ENCODE peak calls at places on chromosomes 7 and 10, in seven cellular contexts. One of them, this sample, is unnamed.

GRCh38 chr10:31242902-31243301 is 76.1 kb upstream of the ZEB1 start:
- DNase-seq in MM.1S: no peak
- DNase-seq in neural progenitor cell: no peak
- DNase-seq in HCT116: peak; percentile 86
- DNase-seq in PC-3: peak; percentile 79
- DNase-seq in GM23338: no peak
- DNase-seq in hepatocyte: peak; percentile 55
- DNase-seq in this sample: peak; percentile 98

GRCh38 chr10:86506499-86506898 is 15.1 kb downstream of the WAPL start:
- DNase-seq in MM.1S: no peak
- DNase-seq in neural progenitor cell: no peak
- DNase-seq in HCT116: no peak
- DNase-seq in PC-3: no peak
- DNase-seq in GM23338: no peak
- DNase-seq in hepatocyte: no peak
- DNase-seq in this sample: no peak

GRCh38 chr7:155974186-155974897 is 162.1 kb upstream of the SHH start:
- DNase-seq in MM.1S: no peak
- DNase-seq in neural progenitor cell: no peak
- DNase-seq in HCT116: no peak
- DNase-seq in PC-3: no peak
- DNase-seq in GM23338: no peak
- DNase-seq in hepatocyte: no peak
- DNase-seq in this sample: no peak

GRCh38 chr7:26664735-26665420 is 199.5 kb downstream of the SKAP2 start:
- DNase-seq in MM.1S: peak; percentile 60
- DNase-seq in neural progenitor cell: no peak
- DNase-seq in HCT116: no peak
- DNase-seq in PC-3: peak; percentile 36
- DNase-seq in GM23338: no peak
- DNase-seq in hepatocyte: peak; percentile 13
- DNase-seq in this sample: peak; percentile 50

GRCh38 chr7:6505685-6506559 is 45.3 kb downstream of the GRID2IP start:
- DNase-seq in MM.1S: no peak
- DNase-seq in neural progenitor cell: no peak
- DNase-seq in HCT116: no peak
- DNase-seq in PC-3: no peak
- DNase-seq in GM23338: no peak
- DNase-seq in hepatocyte: no peak
- DNase-seq in this sample: no peak

GRCh38 chr10:4130685-4131084 is 345.7 kb upstream of the KLF6 start:
- DNase-seq in MM.1S: no peak
- DNase-seq in neural progenitor cell: no peak
- DNase-seq in HCT116: no peak
- DNase-seq in PC-3: no peak
- DNase-seq in GM23338: no peak
- DNase-seq in hepatocyte: no peak
- DNase-seq in this sample: no peak

GRCh38 chr10:74988055-74988773 is 123.2 kb upstream of the SAMD8 start:
- DNase-seq in MM.1S: peak; percentile 48
- DNase-seq in neural progenitor cell: no peak
- DNase-seq in HCT116: no peak
- DNase-seq in PC-3: no peak
- DNase-seq in GM23338: no peak
- DNase-seq in hepatocyte: no peak
- DNase-seq in this sample: peak; percentile 29

GRCh38 chr7:25469669-25470068 is 241.4 kb upstream of the NPVF start:
- DNase-seq in MM.1S: no peak
- DNase-seq in neural progenitor cell: no peak
- DNase-seq in HCT116: no peak
- DNase-seq in PC-3: no peak
- DNase-seq in GM23338: no peak
- DNase-seq in hepatocyte: no peak
- DNase-seq in this sample: no peak

GRCh38 chr7:137015015-137015414 is 146.6 kb downstream of the CHRM2 start:
- DNase-seq in MM.1S: no peak
- DNase-seq in neural progenitor cell: no peak
- DNase-seq in HCT116: no peak
- DNase-seq in PC-3: no peak
- DNase-seq in GM23338: no peak
- DNase-seq in hepatocyte: no peak
- DNase-seq in this sample: no peak

DNA sequence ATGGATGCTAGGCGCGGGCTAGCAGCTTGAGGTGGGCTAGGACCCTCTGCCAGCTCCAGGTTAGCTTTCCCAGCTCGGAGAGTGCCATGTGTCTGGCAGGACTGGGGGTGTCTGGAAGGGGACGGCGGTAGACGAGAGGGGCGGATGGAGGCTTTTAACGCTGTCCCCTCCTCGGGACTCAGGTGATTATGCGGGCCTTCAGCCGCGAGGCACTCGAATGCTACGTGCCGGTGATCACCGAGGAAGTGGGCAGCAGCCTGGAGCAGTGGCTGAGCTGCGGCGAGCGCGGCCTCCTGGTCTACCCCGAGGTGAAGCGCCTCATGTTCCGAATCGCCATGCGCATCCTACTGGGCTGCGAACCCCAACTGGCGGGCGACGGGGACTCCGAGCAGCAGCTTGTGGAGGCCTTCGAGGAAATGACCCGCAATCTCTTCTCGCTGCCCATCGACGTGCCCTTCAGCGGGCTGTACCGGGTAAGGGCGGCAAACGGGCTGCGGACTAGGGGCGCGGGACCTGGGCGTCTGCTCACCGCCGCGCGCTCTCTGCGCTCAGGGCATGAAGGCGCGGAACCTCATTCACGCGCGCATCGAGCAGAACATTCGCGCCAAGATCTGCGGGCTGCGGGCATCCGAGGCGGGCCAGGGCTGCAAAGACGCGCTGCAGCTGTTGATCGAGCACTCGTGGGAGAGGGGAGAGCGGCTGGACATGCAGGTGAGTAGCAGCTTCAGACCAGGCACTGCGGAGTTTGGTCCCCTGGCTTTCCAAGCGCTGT is 1.1 kb downstream of the CYP26A1 start:
- DNase-seq in MM.1S: peak; percentile 29
- DNase-seq in neural progenitor cell: peak; percentile 66
- DNase-seq in HCT116: no peak
- DNase-seq in PC-3: no peak
- DNase-seq in GM23338: peak; percentile 59
- DNase-seq in hepatocyte: no peak
- DNase-seq in this sample: peak; percentile 17
- TF ChIP-seq EZH2 in MM.1S: no peak
- TF ChIP-seq EZH2 in neural progenitor cell: peak; percentile 83
- TF ChIP-seq EZH2 in HCT116: no peak
- TF ChIP-seq EZH2 in PC-3: no peak
- TF ChIP-seq EZH2 in GM23338: peak; percentile 87
- TF ChIP-seq EZH2 in hepatocyte: peak; percentile 83
- TF ChIP-seq EZH2 in this sample: no peak

GRCh38 chr7:100122568-100122967 is 3.1 kb downstream of the CNPY4 start:
- DNase-seq in MM.1S: no peak
- DNase-seq in neural progenitor cell: no peak
- DNase-seq in HCT116: no peak
- DNase-seq in PC-3: no peak
- DNase-seq in GM23338: no peak
- DNase-seq in hepatocyte: no peak
- DNase-seq in this sample: no peak
- TF ChIP-seq EZH2phosphoT487 in MM.1S: no peak
- TF ChIP-seq EZH2phosphoT487 in neural progenitor cell: no peak
- TF ChIP-seq EZH2phosphoT487 in HCT116: no peak
- TF ChIP-seq EZH2phosphoT487 in PC-3: no peak
- TF ChIP-seq EZH2phosphoT487 in GM23338: no peak
- TF ChIP-seq EZH2phosphoT487 in hepatocyte: no peak
- TF ChIP-seq EZH2phosphoT487 in this sample: no peak

GRCh38 chr7:100429637-100430449 is at the start of gene MEPCE:
- DNase-seq in MM.1S: peak; percentile 94
- DNase-seq in neural progenitor cell: peak; percentile 98
- DNase-seq in HCT116: peak; percentile 89
- DNase-seq in PC-3: peak; percentile 87
- DNase-seq in GM23338: peak; percentile 95
- DNase-seq in hepatocyte: peak; percentile 99
- DNase-seq in this sample: peak; percentile 100

GRCh38 chr7:100426516-100426915 is 2.0 kb downstream of the ZCWPW1 start:
- DNase-seq in MM.1S: no peak
- DNase-seq in neural progenitor cell: no peak
- DNase-seq in HCT116: no peak
- DNase-seq in PC-3: no peak
- DNase-seq in GM23338: no peak
- DNase-seq in hepatocyte: no peak
- DNase-seq in this sample: no peak

GRCh38 chr7:100428967-100429636 is 529 bp upstream of the MEPCE start:
- DNase-seq in MM.1S: peak; percentile 100
- DNase-seq in neural progenitor cell: peak; percentile 100
- DNase-seq in HCT116: peak; percentile 99
- DNase-seq in PC-3: peak; percentile 99
- DNase-seq in GM23338: peak; percentile 100
- DNase-seq in hepatocyte: peak; percentile 100
- DNase-seq in this sample: peak; percentile 100

GRCh38 chr7:100427762-100428198 is 723 bp downstream of the ZCWPW1 start:
- DNase-seq in MM.1S: no peak
- DNase-seq in neural progenitor cell: no peak
- DNase-seq in HCT116: no peak
- DNase-seq in PC-3: no peak
- DNase-seq in GM23338: no peak
- DNase-seq in hepatocyte: no peak
- DNase-seq in this sample: no peak

GRCh38 chr7:100428199-100428966 is at the start of gene ZCWPW1:
- DNase-seq in MM.1S: peak; percentile 98
- DNase-seq in neural progenitor cell: peak; percentile 97
- DNase-seq in HCT116: peak; percentile 97
- DNase-seq in PC-3: peak; percentile 90
- DNase-seq in GM23338: peak; percentile 98
- DNase-seq in hepatocyte: peak; percentile 96
- DNase-seq in this sample: peak; percentile 97
- H3K27ac ChIP-seq in MM.1S: peak within 1 kb of the TSS; percentile 100
- H3K27ac ChIP-seq in neural progenitor cell: peak within 1 kb of the TSS; percentile 98
- H3K27ac ChIP-seq in HCT116: peak within 1 kb of the TSS; percentile 99
- H3K27ac ChIP-seq in PC-3: peak within 1 kb of the TSS; percentile 98
- H3K27ac ChIP-seq in GM23338: peak within 1 kb of the TSS; percentile 99
- H3K27ac ChIP-seq in hepatocyte: peak within 1 kb of the TSS; percentile 98
- H3K27ac ChIP-seq in this sample: peak within 1 kb of the TSS; percentile 100

GRCh38 chr10:133237241-133238065 is at the start of gene VENTX:
- DNase-seq in MM.1S: no peak
- DNase-seq in neural progenitor cell: peak; percentile 90
- DNase-seq in HCT116: no peak
- DNase-seq in PC-3: no peak
- DNase-seq in GM23338: peak; percentile 93
- DNase-seq in hepatocyte: no peak
- DNase-seq in this sample: no peak
- TF ChIP-seq EZH2 in MM.1S: no peak
- TF ChIP-seq EZH2 in neural progenitor cell: peak; percentile 83
- TF ChIP-seq EZH2 in HCT116: no peak
- TF ChIP-seq EZH2 in PC-3: peak; percentile 69
- TF ChIP-seq EZH2 in GM23338: peak; percentile 28
- TF ChIP-seq EZH2 in hepatocyte: peak; percentile 27
- TF ChIP-seq EZH2 in this sample: no peak

GRCh38 chr7:107150375-107151073 is 18.3 kb upstream of the HBP1 start:
- DNase-seq in MM.1S: peak; percentile 81
- DNase-seq in neural progenitor cell: peak; percentile 72
- DNase-seq in HCT116: peak; percentile 51
- DNase-seq in PC-3: peak; percentile 74
- DNase-seq in GM23338: peak; percentile 72
- DNase-seq in hepatocyte: peak; percentile 86
- DNase-seq in this sample: peak; percentile 69
- TF ChIP-seq EZH2phosphoT487 in MM.1S: no peak
- TF ChIP-seq EZH2phosphoT487 in neural progenitor cell: no peak
- TF ChIP-seq EZH2phosphoT487 in HCT116: no peak
- TF ChIP-seq EZH2phosphoT487 in PC-3: no peak
- TF ChIP-seq EZH2phosphoT487 in GM23338: no peak
- TF ChIP-seq EZH2phosphoT487 in hepatocyte: no peak
- TF ChIP-seq EZH2phosphoT487 in this sample: no peak

DNA sequence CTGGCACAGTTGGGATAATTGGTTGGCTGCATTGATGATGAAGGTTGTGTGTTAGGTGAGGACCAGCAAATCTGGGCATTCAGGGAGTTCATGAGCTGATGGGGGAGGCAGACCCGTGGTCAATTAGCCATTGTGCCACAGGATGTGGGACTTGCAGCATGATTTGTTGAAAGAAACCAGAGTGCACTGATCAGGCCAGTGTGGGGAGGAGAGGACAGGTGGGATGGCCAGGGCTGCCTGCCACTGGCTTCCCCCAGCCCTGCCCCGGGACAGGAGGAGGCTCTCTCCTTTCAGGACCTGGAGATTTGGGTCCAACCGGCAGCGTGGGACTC is 4.3 kb downstream of the CLIP2 start:
- DNase-seq in MM.1S: no peak
- DNase-seq in neural progenitor cell: no peak
- DNase-seq in HCT116: no peak
- DNase-seq in PC-3: no peak
- DNase-seq in GM23338: no peak
- DNase-seq in hepatocyte: no peak
- DNase-seq in this sample: no peak
- H3K27ac ChIP-seq in MM.1S: no peak overlapping the region
- H3K27ac ChIP-seq in neural progenitor cell: no peak overlapping the region
- H3K27ac ChIP-seq in HCT116: peak overlapping the region; percentile 84
- H3K27ac ChIP-seq in PC-3: no peak overlapping the region
- H3K27ac ChIP-seq in GM23338: peak overlapping the region; percentile 85
- H3K27ac ChIP-seq in hepatocyte: peak overlapping the region; percentile 86
- H3K27ac ChIP-seq in this sample: peak overlapping the region; percentile 28

DNA sequence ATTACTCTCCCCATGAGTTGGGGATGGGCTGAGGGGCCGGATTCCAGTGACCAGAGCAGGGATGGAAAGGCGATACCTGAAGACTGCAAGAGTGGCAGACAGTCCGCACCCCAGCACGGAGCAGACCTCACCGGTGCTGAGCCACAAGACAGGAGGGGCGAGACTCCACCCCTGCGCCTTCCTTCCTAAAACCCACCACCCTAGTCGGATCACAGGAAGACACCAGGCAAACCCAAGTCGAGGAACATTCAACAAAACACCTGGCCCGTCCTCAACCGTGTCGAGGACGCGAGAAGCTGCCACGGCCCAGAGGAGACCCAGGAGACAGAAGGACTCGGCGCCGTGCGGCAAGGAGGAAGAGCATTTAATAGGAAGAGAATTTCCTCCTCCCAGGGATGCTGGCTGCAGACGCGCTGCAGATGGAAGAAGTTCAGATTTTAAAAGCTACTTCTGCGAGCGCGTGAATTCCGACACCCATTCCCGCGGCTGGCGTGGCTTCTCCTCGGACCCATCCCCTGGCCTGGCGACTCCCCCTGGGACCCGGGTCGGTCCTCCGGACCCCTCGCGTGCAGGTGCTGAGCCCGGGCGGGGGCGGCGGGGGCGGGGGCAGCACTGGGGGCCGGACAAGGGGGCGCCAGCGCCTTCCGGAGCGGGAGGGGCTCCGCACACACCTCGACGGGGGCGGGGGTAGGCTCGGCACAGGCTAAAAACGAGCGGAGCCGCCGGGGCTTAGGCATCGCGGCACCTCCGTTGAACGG is 573 bp upstream of the UTF1 start:
- DNase-seq in MM.1S: no peak
- DNase-seq in neural progenitor cell: no peak
- DNase-seq in HCT116: no peak
- DNase-seq in PC-3: no peak
- DNase-seq in GM23338: peak; percentile 73
- DNase-seq in hepatocyte: no peak
- DNase-seq in this sample: peak; percentile 19
- TF ChIP-seq EZH2 in MM.1S: no peak
- TF ChIP-seq EZH2 in neural progenitor cell: peak; percentile 84
- TF ChIP-seq EZH2 in HCT116: no peak
- TF ChIP-seq EZH2 in PC-3: no peak
- TF ChIP-seq EZH2 in GM23338: no peak
- TF ChIP-seq EZH2 in hepatocyte: peak; percentile 81
- TF ChIP-seq EZH2 in this sample: peak; percentile 79

This sample was measured in GM23248.